ENCODE peak calls at places on chromosomes 11 and 22, in six cellular contexts. I is GM12865, A is hepatocyte, F is mucosa of descending colon, Y is left ventricle myocardium inferior, D is dorsolateral prefrontal cortex. M is an unnamed sample.

GRCh38 chr11:128929468-128929867 is 13.2 kb downstream of the TP53AIP1 start:
- DNase-seq in Y (no peak), F (no peak), D (no peak), A (no peak), I (peak; percentile 24), M (no peak)

GRCh38 chr11:110774138-110775014 is 62.1 kb upstream of the ARHGAP20 start:
- DNase-seq in A (no peak), I (no peak), F (no peak), D (no peak), Y (no peak), M (no peak)

GRCh38 chr11:79078999-79079398 is 361.8 kb downstream of the TENM4 start:
- DNase-seq in Y (peak; percentile 23), F (no peak), A (no peak), I (no peak), D (no peak), M (no peak)

GRCh38 chr22:37591823-37592404 is 12.0 kb upstream of the LGALS2 start:
- DNase-seq in D (no peak), Y (no peak), A (no peak), F (no peak), I (no peak), M (no peak)

GRCh38 chr11:79501688-79502087 is 60.9 kb upstream of the TENM4 start:
- DNase-seq in F (no peak), D (no peak), Y (no peak), I (no peak), A (peak; percentile 52), M (no peak)

GRCh38 chr11:106939157-106939556 is 79.1 kb downstream of the GUCY1A2 start:
- DNase-seq in D (no peak), I (no peak), A (no peak), F (no peak), Y (no peak), M (no peak)

GRCh38 chr11:61514050-61514917 is 5.7 kb downstream of the LRRC10B start:
- DNase-seq in D (no peak), A (no peak), Y (no peak), F (no peak), I (no peak), M (no peak)

GRCh38 chr11:31780078-31780971 is 30.8 kb downstream of the PAX6 start:
- DNase-seq in Y (no peak), A (no peak), F (no peak), I (no peak), D (no peak), M (no peak)

GRCh38 chr11:16406226-16406625 is 49.9 kb upstream of the SOX6 start:
- DNase-seq in D (no peak), I (no peak), Y (no peak), F (no peak), A (no peak), M (no peak)

GRCh38 chr11:125701858-125702621 is 21.4 kb upstream of the ACRV1 start:
- DNase-seq in I (no peak), D (no peak), A (no peak), F (no peak), Y (no peak), M (no peak)

GRCh38 chr11:33598426-33599069 is 102.1 kb downstream of the C11orf91 start:
- DNase-seq in Y (no peak), F (no peak), A (no peak), I (peak; percentile 21), D (no peak), M (no peak)

GRCh38 chr11:1303196-1303821 is 6.1 kb downstream of the TOLLIP start:
- DNase-seq in D (no peak), F (peak; percentile 67), Y (no peak), I (no peak), A (peak; percentile 4), M (no peak)

GRCh38 chr11:62048101-62048500 is 75.7 kb upstream of the INCENP start:
- DNase-seq in F (no peak), Y (no peak), A (peak; percentile 32), I (no peak), D (no peak), M (no peak)

GRCh38 chr11:78647986-78648875 is 73.6 kb upstream of the NARS2 start:
- DNase-seq in Y (no peak), A (no peak), I (no peak), D (no peak), F (no peak), M (no peak)

GRCh38 chr11:19547044-19547443 is 165.6 kb upstream of the NAV2 start:
- DNase-seq in F (no peak), D (no peak), Y (no peak), I (no peak), A (no peak), M (no peak)

GRCh38 chr22:38740116-38740723 is 15.6 kb downstream of the SUN2 start:
- DNase-seq in D (no peak), Y (no peak), I (no peak), A (no peak), F (peak; percentile 46), M (no peak)

GRCh38 chr11:122670131-122670530 is 14.6 kb downstream of the UBASH3B start:
- DNase-seq in D (no peak), I (no peak), F (no peak), A (no peak), Y (no peak), M (no peak)

GRCh38 chr11:469684-470667 is 19.9 kb downstream of the PTDSS2 start:
- DNase-seq in I (no peak), F (no peak), A (peak; percentile 91), D (peak; percentile 56), Y (no peak), M (no peak)

GRCh38 chr11:108666373-108666772 is 1.5 kb downstream of the DDX10 start:
- DNase-seq in Y (no peak), I (peak; percentile 30), F (no peak), D (no peak), A (no peak), M (no peak)

GRCh38 chr11:60343094-60343704 is 16.1 kb downstream of the MS4A6E start:
- DNase-seq in Y (no peak), A (no peak), D (no peak), I (peak; percentile 52), F (no peak), M (peak; percentile 61)

GRCh38 chr11:60344146-60344545 is 17.1 kb downstream of the MS4A6E start:
- DNase-seq in I (no peak), Y (no peak), D (no peak), F (no peak), A (no peak), M (no peak)

GRCh38 chr11:60348116-60348515 is 21.1 kb downstream of the MS4A6E start:
- DNase-seq in Y (no peak), F (no peak), D (no peak), I (peak; percentile 33), A (no peak), M (peak; percentile 44)

GRCh38 chr11:60347084-60347797 is 20.2 kb downstream of the MS4A6E start:
- DNase-seq in I (peak; percentile 38), F (no peak), Y (no peak), D (no peak), A (no peak), M (peak; percentile 23)

DNA sequence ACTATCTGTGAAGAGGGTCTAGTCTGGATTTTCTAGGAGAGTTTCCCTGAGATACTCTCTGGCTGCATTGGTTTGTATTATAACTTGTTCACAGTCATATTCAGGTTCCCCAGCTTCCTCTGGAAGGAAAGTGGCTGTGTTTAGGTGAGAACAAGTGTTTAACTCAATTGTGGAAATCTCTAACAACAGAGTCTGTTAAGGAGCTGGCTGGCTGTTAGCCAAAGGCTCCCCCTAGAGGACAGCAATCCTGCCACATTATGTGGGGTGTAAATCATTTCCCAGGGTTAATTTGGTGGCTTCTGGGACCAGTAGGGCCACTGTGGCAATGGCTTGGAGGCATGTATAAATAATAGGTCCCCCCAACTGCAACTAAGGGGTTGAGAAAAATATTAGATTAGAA is 18.4 kb downstream of the MS4A6E start:
- DNase-seq in A (peak; percentile 61), F (no peak), I (peak; percentile 70), Y (no peak), D (no peak), M (peak; percentile 59)
- TF ChIP-seq CTCF in A (peak; percentile 42), F (peak; percentile 8), I (peak; percentile 76), Y (peak; percentile 21), D (peak; percentile 20), M (peak; percentile 89)

GRCh38 chr11:102934735-102935134 is 20.8 kb downstream of the MMP13 start:
- DNase-seq in Y (no peak), D (no peak), A (no peak), F (no peak), I (no peak), M (no peak)

GRCh38 chr11:102936864-102937509 is 18.5 kb downstream of the MMP13 start:
- DNase-seq in D (no peak), A (no peak), Y (no peak), I (no peak), F (no peak), M (no peak)

GRCh38 chr11:102933627-102934026 is 21.9 kb downstream of the MMP13 start:
- DNase-seq in I (peak; percentile 32), F (no peak), D (no peak), A (no peak), Y (no peak), M (no peak)

GRCh38 chr11:102932678-102933077 is 22.9 kb downstream of the MMP13 start:
- DNase-seq in A (no peak), I (no peak), Y (no peak), D (no peak), F (no peak), M (no peak)

DNA sequence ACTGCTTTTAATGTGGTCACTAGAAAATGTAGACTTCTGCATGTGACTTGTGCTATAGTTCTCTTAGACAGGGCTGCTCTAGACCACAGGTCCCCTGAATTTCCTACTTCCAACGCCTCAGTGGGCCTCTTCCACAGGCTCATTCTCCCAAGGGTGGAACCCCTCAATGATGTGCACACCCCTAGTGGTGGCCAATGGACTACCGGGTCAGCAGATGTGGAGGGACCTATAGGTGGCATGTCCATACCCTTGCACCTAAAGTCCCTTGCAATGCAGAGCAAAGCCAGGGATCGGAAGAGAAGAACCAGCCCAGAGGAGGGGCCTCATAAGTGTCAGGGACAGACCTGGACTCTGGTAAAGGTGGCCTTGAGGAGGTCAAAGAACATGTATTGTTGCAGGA is 20.0 kb downstream of the MMP13 start:
- DNase-seq in Y (no peak), I (no peak), F (no peak), D (no peak), A (no peak), M (no peak)
- TF ChIP-seq CTCF in Y (no peak), I (no peak), F (no peak), D (no peak), A (no peak), M (no peak)

DNA sequence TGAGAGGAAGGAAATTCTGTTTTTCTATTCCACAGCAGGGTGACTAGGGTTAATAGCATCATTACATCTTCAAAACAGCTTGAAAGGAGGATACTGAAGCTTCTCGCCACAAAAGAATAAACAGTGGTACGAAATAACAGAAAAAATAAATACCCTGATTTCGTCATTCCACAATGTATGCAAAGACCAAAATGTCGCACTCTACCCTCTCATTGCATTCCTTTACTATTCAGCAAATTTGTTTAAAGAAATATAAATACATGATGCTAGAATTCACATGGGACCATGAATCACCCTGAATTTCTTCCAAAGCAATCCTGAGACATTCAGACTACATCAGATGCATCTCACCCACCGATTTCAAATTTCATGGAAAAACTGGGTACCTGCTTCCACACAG is 112.3 kb upstream of the TOP3B start:
- DNase-seq in F (no peak), I (no peak), A (no peak), D (no peak), Y (no peak), M (no peak)
- TF ChIP-seq CTCF in F (no peak), I (no peak), A (no peak), D (no peak), Y (no peak), M (no peak)

DNA sequence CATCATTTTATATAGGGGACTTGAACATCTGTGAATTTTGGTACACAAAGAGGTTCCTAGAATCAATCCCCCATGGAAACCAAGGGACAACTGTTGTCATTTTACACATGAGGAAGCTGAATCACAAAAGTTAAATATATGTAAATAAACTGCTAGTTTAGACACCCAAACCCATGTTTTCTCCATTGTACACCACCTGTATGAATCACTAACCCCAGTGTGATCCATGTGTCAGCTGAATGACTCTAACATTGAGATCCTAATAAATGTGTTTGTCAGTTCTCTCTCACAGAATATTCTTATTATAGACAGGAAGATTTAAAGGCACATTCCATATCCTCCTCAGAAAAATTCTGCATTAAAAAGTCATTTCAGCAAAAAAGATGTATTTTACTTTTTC is 83.3 kb downstream of the ATG16L2 start:
- DNase-seq in F (no peak), A (no peak), D (no peak), I (no peak), Y (no peak), M (no peak)
- TF ChIP-seq CTCF in F (no peak), A (no peak), D (no peak), I (no peak), Y (no peak), M (no peak)

M was measured in OCI-LY7.